ENCODE peak calls at places on chromosomes 1 and 21, in seven cellular contexts. E is brain microvascular endothelial cell, Y is AG08395, T is iPS-NIHi11, Z is ELR, F is heart right ventricle, K is AG20443. O is an unnamed sample.

GRCh38 chr1:224609333-224609732 is 6.8 kb upstream of the CNIH3 start:
- DNase-seq in E (no peak), Y (no peak), T (no peak), Z (no peak), F (no peak), K (no peak), O (no peak)

GRCh38 chr1:69055223-69055622 is 512.5 kb upstream of the LRRC7 start:
- DNase-seq in E (no peak), Y (no peak), T (no peak), Z (no peak), F (no peak), K (no peak), O (no peak)

GRCh38 chr21:21230672-21231071 is 232.5 kb downstream of the NCAM2 start:
- DNase-seq in E (no peak), Y (no peak), T (no peak), Z (peak), F (no peak), K (no peak), O (no peak)

GRCh38 chr1:244919320-244920282 is 55.3 kb upstream of the HNRNPU start:
- DNase-seq in E (no peak), Y (no peak), T (no peak), Z (peak), F (no peak), K (no peak), O (no peak)

GRCh38 chr1:231750818-231751623 is 124.4 kb downstream of the DISC1 start:
- DNase-seq in E (no peak), Y (no peak), T (no peak), Z (no peak), F (no peak), K (no peak), O (no peak)

GRCh38 chr1:12600880-12601633 is 17.0 kb downstream of the DHRS3 start:
- DNase-seq in E (no peak), Y (no peak), T (peak), Z (peak), F (no peak), K (no peak), O (no peak)

GRCh38 chr1:230867119-230867902 is 1.0 kb downstream of the C1orf198 start:
- DNase-seq in E (no peak), Y (no peak), T (no peak), Z (peak), F (no peak), K (no peak), O (no peak)

GRCh38 chr1:11719313-11720032 is 16.5 kb upstream of the AGTRAP start:
- DNase-seq in E (peak), Y (peak), T (peak), Z (peak), F (peak), K (peak), O (peak)

GRCh38 chr1:62784509-62785365 is 805 bp downstream of the ATG4C start:
- DNase-seq in E (no peak), Y (peak), T (no peak), Z (peak), F (no peak), K (no peak), O (no peak)

GRCh38 chr1:116497660-116498059 is 73.2 kb downstream of the CD58 start:
- DNase-seq in E (peak), Y (no peak), T (no peak), Z (peak), F (no peak), K (no peak), O (no peak)

GRCh38 chr1:25550155-25550506 is 6.7 kb downstream of the LDLRAP1 start:
- DNase-seq in E (peak), Y (no peak), T (no peak), Z (peak), F (no peak), K (no peak), O (no peak)

GRCh38 chr1:209616366-209617046 is 33.0 kb downstream of the CAMK1G start:
- DNase-seq in E (no peak), Y (no peak), T (no peak), Z (no peak), F (peak), K (no peak), O (no peak)

GRCh38 chr1:177948336-177948972 is 21.4 kb downstream of the SEC16B start:
- DNase-seq in E (peak), Y (peak), T (peak), Z (peak), F (peak), K (peak), O (no peak)

GRCh38 chr1:213985181-213986019 is 2.4 kb upstream of the PROX1 start:
- DNase-seq in E (no peak), Y (no peak), T (peak), Z (no peak), F (no peak), K (no peak), O (no peak)

GRCh38 chr1:21921100-21921875 is 15.8 kb downstream of the HSPG2 start:
- DNase-seq in E (no peak), Y (no peak), T (no peak), Z (no peak), F (no peak), K (no peak), O (no peak)

GRCh38 chr1:205449750-205450443 is 5.9 kb downstream of the BLACAT1 start:
- DNase-seq in E (peak), Y (peak), T (peak), Z (peak), F (no peak), K (peak), O (no peak)

GRCh38 chr1:108050911-108051624 is 86.1 kb upstream of the VAV3 start:
- DNase-seq in E (no peak), Y (no peak), T (no peak), Z (no peak), F (peak), K (no peak), O (no peak)

GRCh38 chr1:230401096-230401495 is 25.0 kb downstream of the PGBD5 start:
- DNase-seq in E (no peak), Y (no peak), T (no peak), Z (no peak), F (no peak), K (no peak), O (no peak)

GRCh38 chr1:203147376-203147775 is 19.9 kb downstream of the ADORA1 start:
- DNase-seq in E (no peak), Y (no peak), T (no peak), Z (no peak), F (no peak), K (no peak), O (peak)

GRCh38 chr1:43165765-43166164 is 6.3 kb downstream of the EBNA1BP2 start:
- DNase-seq in E (no peak), Y (no peak), T (no peak), Z (no peak), F (no peak), K (no peak), O (no peak)

GRCh38 chr1:247639381-247639981 is 34.1 kb downstream of the OR2G3 start:
- DNase-seq in E (no peak), Y (no peak), T (peak), Z (peak), F (peak), K (peak), O (no peak)

GRCh38 chr1:53129891-53130597 is 12.4 kb downstream of the SLC1A7 start:
- DNase-seq in E (no peak), Y (no peak), T (no peak), Z (no peak), F (no peak), K (no peak), O (no peak)

GRCh38 chr1:85343213-85343611 is 66.8 kb upstream of the BCL10 start:
- DNase-seq in E (no peak), Y (peak), T (no peak), Z (no peak), F (no peak), K (no peak), O (no peak)

GRCh38 chr1:237562247-237562823 is 328.4 kb downstream of the ZP4 start:
- DNase-seq in E (peak), Y (peak), T (peak), Z (peak), F (no peak), K (peak), O (no peak)

GRCh38 chr1:155322571-155322952 is 1.9 kb downstream of the RUSC1 start:
- DNase-seq in E (no peak), Y (peak), T (no peak), Z (peak), F (peak), K (peak), O (no peak)